ENCODE peak calls at places on chromosome 5, in four cellular contexts. J, W, P and B are unnamed samples.
A peak's percentile ranks its signal among the peaks of the same experiment; 100 is the strongest.

GRCh38 chr5:102048940-102049339 is 247.1 kb downstream of the SLCO4C1 start:
- DNase-seq in P (no peak), J (no peak), W (no peak), B (no peak)

GRCh38 chr5:151699071-151699901 is 12.6 kb upstream of the SPARC start:
- DNase-seq in W (no peak), J (no peak), P (no peak), B (no peak)

GRCh38 chr5:33257807-33258491 is 182.8 kb upstream of the TARS1 start:
- DNase-seq in W (no peak), J (no peak), P (no peak), B (no peak)

GRCh38 chr5:8949908-8950307 is 596.0 kb downstream of the SEMA5A start:
- DNase-seq in W (no peak), J (no peak), P (no peak), B (no peak)

GRCh38 chr5:52786937-52787599 is 648 bp upstream of the ITGA1 start:
- DNase-seq in J (no peak), W (no peak), P (no peak), B (peak; percentile 44)

GRCh38 chr5:41413067-41413466 is 97.3 kb downstream of the PLCXD3 start:
- DNase-seq in P (no peak), W (no peak), J (no peak), B (no peak)

GRCh38 chr5:138563340-138564118 is 11.7 kb downstream of the HSPA9 start:
- DNase-seq in P (no peak), W (no peak), J (no peak), B (no peak)

GRCh38 chr5:107580902-107581823 is 89.6 kb downstream of the EFNA5 start:
- DNase-seq in J (no peak), P (no peak), W (no peak), B (peak; percentile 79)

GRCh38 chr5:5316333-5316732 is 106.1 kb upstream of the ICE1 start:
- DNase-seq in P (no peak), W (no peak), J (no peak), B (no peak)

GRCh38 chr5:169970911-169971436 is 9.3 kb downstream of the INSYN2B start:
- DNase-seq in W (peak; percentile 57), P (no peak), J (no peak), B (no peak)

GRCh38 chr5:67941750-67942450 is 273.7 kb upstream of the PIK3R1 start:
- DNase-seq in W (no peak), J (no peak), P (no peak), B (peak; percentile 76)

GRCh38 chr5:105554613-105555169 is 1992.1 kb upstream of the NUDT12 start:
- DNase-seq in J (no peak), P (no peak), W (no peak), B (no peak)

GRCh38 chr5:11252523-11252922 is 491.5 kb upstream of the DAP start:
- DNase-seq in J (no peak), P (no peak), W (no peak), B (no peak)

GRCh38 chr5:30693326-30693725 is 500.2 kb upstream of the CDH6 start:
- DNase-seq in J (no peak), W (no peak), P (no peak), B (no peak)

GRCh38 chr5:97844797-97845196 is 661.8 kb upstream of the RIOK2 start:
- DNase-seq in J (no peak), W (no peak), P (no peak), B (no peak)

GRCh38 chr5:29697786-29698414 is 1495.6 kb upstream of the CDH6 start:
- DNase-seq in P (peak; percentile 2), W (peak; percentile 17), J (no peak), B (no peak)